ENCODE peak calls at places on chromosomes 1 and 21, in seven cellular contexts. X, T, N, Q, V, B and S are unnamed samples. For H3K9me3, the result is how much of the 10 kb centered on the place peaks cover.

GRCh38 chr1:153444078-153444477 is 16.4 kb downstream of the S100A7 start:
- DNase-seq in X (no peak), B (no peak), N (no peak), V (no peak), T (no peak), Q (no peak), S (no peak)

GRCh38 chr1:228830185-228830953 is 95.1 kb downstream of the RHOU start:
- DNase-seq in V (no peak), Q (no peak), T (no peak), B (no peak), N (peak), X (no peak), S (no peak)

GRCh38 chr21:46284077-46284644 is 1.2 kb downstream of the MCM3AP start:
- DNase-seq in T (no peak), Q (no peak), V (no peak), N (no peak), B (no peak), X (no peak), S (no peak)

GRCh38 chr1:60765204-60765603 is 317.2 kb upstream of the NFIA start:
- DNase-seq in V (peak), B (no peak), Q (peak), T (no peak), N (peak), X (peak), S (peak)

GRCh38 chr1:110523011-110523410 is 4.0 kb upstream of the KCNA10 start:
- DNase-seq in B (no peak), N (no peak), V (no peak), X (no peak), Q (peak), T (no peak), S (no peak)

GRCh38 chr1:36855699-36856098 is 178.6 kb downstream of the GRIK3 start:
- DNase-seq in N (no peak), Q (no peak), T (no peak), V (no peak), B (no peak), X (no peak), S (no peak)

GRCh38 chr1:95233321-95233736 is 681 bp upstream of the RWDD3 start:
- DNase-seq in T (peak), Q (peak), N (peak), X (no peak), B (peak), V (peak), S (no peak)

GRCh38 chr1:40694353-40694874 is 2.9 kb downstream of the NFYC start:
- DNase-seq in N (no peak), Q (no peak), V (no peak), T (no peak), B (no peak), X (no peak), S (no peak)

GRCh38 chr21:32140212-32141008 is 138.4 kb downstream of the MIS18A start:
- DNase-seq in X (no peak), T (no peak), Q (no peak), V (no peak), B (no peak), N (no peak), S (no peak)

GRCh38 chr1:224631471-224632105 is 15.5 kb downstream of the CNIH3 start:
- DNase-seq in X (no peak), B (no peak), Q (no peak), T (no peak), N (no peak), V (no peak), S (no peak)

GRCh38 chr1:210747890-210748289 is 386.1 kb downstream of the KCNH1 start:
- DNase-seq in Q (peak), T (no peak), V (no peak), X (no peak), N (no peak), B (no peak), S (no peak)

GRCh38 chr1:74247881-74248528 is 12.8 kb downstream of the TNNI3K start:
- DNase-seq in Q (no peak), B (no peak), V (no peak), X (no peak), N (no peak), T (peak), S (no peak)

GRCh38 chr21:44614961-44615391 is 3.1 kb downstream of the KRTAP10-8 start:
- DNase-seq in Q (no peak), N (no peak), X (no peak), B (no peak), T (no peak), V (no peak), S (no peak)

GRCh38 chr21:44616591-44616926 is 4.7 kb downstream of the KRTAP10-8 start:
- DNase-seq in X (no peak), N (no peak), B (no peak), T (no peak), Q (no peak), V (no peak), S (peak)

GRCh38 chr21:44615466-44615865 is 3.6 kb downstream of the KRTAP10-8 start:
- DNase-seq in T (no peak), B (no peak), X (no peak), Q (no peak), N (no peak), V (no peak), S (no peak)

GRCh38 chr21:44617071-44617501 is 5.2 kb downstream of the KRTAP10-8 start:
- DNase-seq in Q (no peak), V (no peak), B (no peak), X (no peak), T (no peak), N (no peak), S (no peak)

DNA sequence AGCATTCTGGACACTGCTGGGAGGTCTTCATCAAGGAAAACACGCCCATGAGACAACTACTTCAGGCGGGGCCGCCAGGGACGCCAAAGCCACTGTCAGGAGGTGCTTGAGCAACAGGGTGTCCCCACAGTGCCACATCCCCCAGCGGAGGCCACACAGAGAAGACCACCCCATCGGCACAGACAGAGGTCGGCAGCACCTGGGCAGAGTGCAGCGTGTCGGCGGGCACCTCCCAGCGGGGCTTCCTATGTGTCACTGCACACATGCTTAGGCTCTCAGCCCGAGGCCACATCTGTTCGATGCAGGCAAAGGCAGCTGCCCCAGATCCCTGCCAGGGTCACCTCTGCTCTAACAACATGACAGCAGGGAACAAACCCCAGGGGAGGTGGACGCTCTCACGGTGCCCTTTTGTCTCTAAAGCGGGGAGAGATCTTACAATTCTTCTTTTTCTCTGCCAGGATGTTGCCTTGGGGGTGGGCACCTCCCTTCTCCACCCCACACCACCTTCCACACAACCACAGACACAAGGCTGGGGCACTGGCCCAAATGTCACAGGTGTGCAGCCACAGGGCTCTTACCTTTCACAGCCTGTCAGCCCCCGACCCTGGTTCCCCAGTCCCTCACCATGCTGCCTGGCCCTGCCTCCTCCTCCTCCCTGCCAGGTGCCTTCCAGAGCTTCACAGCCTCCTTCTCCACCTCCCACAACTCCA is 4.2 kb downstream of the KRTAP10-8 start:
- DNase-seq in V (no peak), N (no peak), X (no peak), Q (no peak), B (no peak), T (no peak), S (no peak)
- H3K9me3 ChIP-seq in V (under half), N (under half), X (under half), Q (under half), B (under half), T (under half), S (under half)

GRCh38 chr1:155166006-155166372 is 7.1 kb downstream of the KRTCAP2 start:
- DNase-seq in Q (no peak), X (no peak), B (no peak), N (no peak), V (no peak), T (no peak), S (no peak)
- H3K27ac ChIP-seq in Q (no peak), X (no peak), B (no peak), N (no peak), V (no peak), T (peak), S (no peak)

DNA sequence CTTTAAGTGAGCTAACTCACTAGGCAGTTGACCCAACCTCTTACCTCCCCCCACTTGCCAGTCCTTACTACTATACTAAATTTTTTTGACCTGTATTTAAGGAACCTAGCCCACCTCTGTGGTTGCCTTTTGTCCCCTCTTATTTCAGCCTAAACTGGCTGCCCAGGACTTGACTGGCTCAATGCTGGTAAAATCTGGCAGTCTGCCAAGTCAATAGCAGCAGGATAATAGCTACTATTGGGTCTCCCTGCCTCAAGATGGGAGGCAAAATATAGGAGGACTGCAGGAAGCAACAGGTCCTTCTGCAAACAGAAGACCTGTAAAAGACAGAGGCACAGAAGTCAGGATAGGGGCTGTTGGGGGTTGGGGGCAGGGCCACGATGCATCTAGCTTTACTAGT is 144.2 kb upstream of the POGK start:
- DNase-seq in V (no peak), B (no peak), N (no peak), X (no peak), Q (no peak), T (no peak), S (no peak)
- H3K9me3 ChIP-seq in V (under half), B (under half), N (under half), X (under half), Q (under half), T (under half), S (under half)

GRCh38 chr1:201890223-201890622 is 1.5 kb downstream of the SHISA4 start:
- DNase-seq in Q (no peak), N (no peak), X (no peak), T (no peak), B (no peak), V (no peak), S (no peak)
- H3K27ac ChIP-seq in Q (no peak), N (no peak), X (no peak), T (no peak), B (no peak), V (no peak), S (no peak)